ENCODE peak calls at places on chromosome 13, in four cellular contexts. One of them, this sample, is unnamed.

GRCh38 chr13:38530492-38530891 is 156.4 kb upstream of the FREM2 start:
- DNase-seq in mucosa of descending colon: no peak
- DNase-seq in HFF-Myc: peak; percentile 2
- DNase-seq in A549: no peak
- DNase-seq in this sample: no peak

GRCh38 chr13:99323488-99323887 is 16.3 kb upstream of the GPR183 start:
- DNase-seq in HFF-Myc: no peak
- DNase-seq in A549: no peak
- DNase-seq in mucosa of descending colon: no peak
- DNase-seq in this sample: no peak

GRCh38 chr13:57123660-57124059 is 17.1 kb upstream of the PRR20A start:
- DNase-seq in A549: no peak
- DNase-seq in HFF-Myc: no peak
- DNase-seq in mucosa of descending colon: no peak
- DNase-seq in this sample: no peak

GRCh38 chr13:102399791-102400618 is 1.8 kb downstream of the FGF14 start:
- DNase-seq in mucosa of descending colon: peak; percentile 43
- DNase-seq in A549: no peak
- DNase-seq in HFF-Myc: no peak
- DNase-seq in this sample: peak; percentile 33

GRCh38 chr13:110301083-110301482 is 5.9 kb downstream of the COL4A1 start:
- DNase-seq in A549: no peak
- DNase-seq in HFF-Myc: no peak
- DNase-seq in mucosa of descending colon: no peak
- DNase-seq in this sample: no peak

GRCh38 chr13:109369357-109370052 is 416.9 kb downstream of the IRS2 start:
- DNase-seq in A549: no peak
- DNase-seq in mucosa of descending colon: no peak
- DNase-seq in HFF-Myc: no peak
- DNase-seq in this sample: no peak

GRCh38 chr13:32802159-32802558 is 214.1 kb upstream of the KL start:
- DNase-seq in mucosa of descending colon: no peak
- DNase-seq in A549: no peak
- DNase-seq in HFF-Myc: no peak
- DNase-seq in this sample: no peak

GRCh38 chr13:91240341-91240740 is 107.1 kb upstream of the MIR17HG start:
- DNase-seq in mucosa of descending colon: no peak
- DNase-seq in HFF-Myc: no peak
- DNase-seq in A549: no peak
- DNase-seq in this sample: no peak

GRCh38 chr13:42548731-42549554 is 25.0 kb upstream of the TNFSF11 start:
- DNase-seq in HFF-Myc: no peak
- DNase-seq in A549: no peak
- DNase-seq in mucosa of descending colon: peak; percentile 46
- DNase-seq in this sample: no peak

GRCh38 chr13:45683701-45684100 is 18.4 kb upstream of the CBY2 start:
- DNase-seq in A549: no peak
- DNase-seq in HFF-Myc: no peak
- DNase-seq in mucosa of descending colon: no peak
- DNase-seq in this sample: no peak

GRCh38 chr13:43908156-43909126 is 28.7 kb downstream of the LACC1 start:
- DNase-seq in HFF-Myc: peak; percentile 29
- DNase-seq in mucosa of descending colon: no peak
- DNase-seq in A549: peak; percentile 66
- DNase-seq in this sample: no peak

GRCh38 chr13:93558637-93559036 is 332.0 kb downstream of the GPC6 start:
- DNase-seq in mucosa of descending colon: no peak
- DNase-seq in A549: no peak
- DNase-seq in HFF-Myc: no peak
- DNase-seq in this sample: no peak

GRCh38 chr13:43664700-43665191 is 122.0 kb downstream of the ENOX1 start:
- DNase-seq in HFF-Myc: peak; percentile 12
- DNase-seq in mucosa of descending colon: peak; percentile 64
- DNase-seq in A549: peak; percentile 4
- DNase-seq in this sample: no peak

GRCh38 chr13:48153186-48153585 is 58.3 kb upstream of the MED4 start:
- DNase-seq in A549: no peak
- DNase-seq in HFF-Myc: no peak
- DNase-seq in mucosa of descending colon: no peak
- DNase-seq in this sample: no peak

GRCh38 chr13:46684287-46685001 is 112.5 kb downstream of the ESD start:
- DNase-seq in A549: no peak
- DNase-seq in HFF-Myc: no peak
- DNase-seq in mucosa of descending colon: no peak
- DNase-seq in this sample: no peak

GRCh38 chr13:35888327-35888940 is 242.7 kb downstream of the DCLK1 start:
- DNase-seq in mucosa of descending colon: no peak
- DNase-seq in A549: no peak
- DNase-seq in HFF-Myc: no peak
- DNase-seq in this sample: no peak

GRCh38 chr13:51682691-51683090 is 98.4 kb downstream of the WDFY2 start:
- DNase-seq in mucosa of descending colon: no peak
- DNase-seq in HFF-Myc: no peak
- DNase-seq in A549: no peak
- DNase-seq in this sample: no peak

GRCh38 chr13:112933649-112934048 is 35.4 kb upstream of the MCF2L start:
- DNase-seq in HFF-Myc: no peak
- DNase-seq in mucosa of descending colon: no peak
- DNase-seq in A549: no peak
- DNase-seq in this sample: no peak
- TF ChIP-seq CTCF in HFF-Myc: no peak
- TF ChIP-seq CTCF in mucosa of descending colon: no peak
- TF ChIP-seq CTCF in A549: no peak
- TF ChIP-seq CTCF in this sample: no peak

DNA sequence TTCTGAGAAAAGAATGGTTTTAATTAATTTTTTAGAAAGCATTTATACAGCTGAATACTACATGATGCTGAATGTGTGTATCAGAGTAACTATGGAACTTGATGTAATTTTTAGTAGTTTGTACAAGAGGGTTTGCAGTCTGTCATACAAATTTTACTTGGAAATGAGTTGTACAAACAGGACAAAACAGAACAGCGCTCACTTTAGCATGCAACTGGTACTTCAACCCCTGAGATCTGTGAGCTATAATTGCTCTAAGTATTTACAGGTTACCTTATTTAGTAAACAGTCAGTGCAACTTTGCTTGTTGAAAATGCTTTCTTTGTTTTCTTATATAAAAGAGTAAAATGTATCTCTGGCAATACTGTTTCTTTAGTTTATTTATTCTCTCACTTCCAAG is 719 bp downstream of the TNFRSF19 start:
- DNase-seq in HFF-Myc: peak; percentile 47
- DNase-seq in mucosa of descending colon: no peak
- DNase-seq in A549: no peak
- DNase-seq in this sample: no peak
- TF ChIP-seq CTCF in HFF-Myc: no peak
- TF ChIP-seq CTCF in mucosa of descending colon: no peak
- TF ChIP-seq CTCF in A549: no peak
- TF ChIP-seq CTCF in this sample: no peak

DNA sequence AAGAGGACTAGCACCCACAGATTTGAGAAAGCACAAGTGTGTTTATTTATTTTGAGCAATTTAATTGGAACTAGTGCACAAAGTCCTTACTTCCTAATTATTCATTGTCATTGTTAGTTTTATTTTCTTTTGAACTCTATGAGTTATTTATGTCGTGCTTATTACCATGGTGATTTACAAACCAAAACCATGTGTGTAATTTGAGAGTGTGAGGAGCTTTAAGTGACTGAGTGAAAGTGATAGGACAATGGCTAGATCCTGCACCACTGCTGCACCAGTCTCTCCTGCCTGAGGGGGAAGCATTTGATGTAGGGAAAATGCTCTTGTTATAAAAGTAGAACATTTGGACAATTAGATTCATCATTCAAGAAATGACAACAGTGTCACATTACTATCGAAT is 172.3 kb upstream of the KLF12 start:
- DNase-seq in A549: no peak
- DNase-seq in mucosa of descending colon: no peak
- DNase-seq in HFF-Myc: peak; percentile 64
- DNase-seq in this sample: no peak
- TF ChIP-seq CTCF in A549: no peak
- TF ChIP-seq CTCF in mucosa of descending colon: no peak
- TF ChIP-seq CTCF in HFF-Myc: no peak
- TF ChIP-seq CTCF in this sample: no peak

GRCh38 chr13:97751477-97751876 is 202.0 kb upstream of the IPO5 start:
- DNase-seq in mucosa of descending colon: no peak
- DNase-seq in A549: no peak
- DNase-seq in HFF-Myc: no peak
- DNase-seq in this sample: no peak

GRCh38 chr13:97743946-97744345 is 209.5 kb upstream of the IPO5 start:
- DNase-seq in mucosa of descending colon: no peak
- DNase-seq in A549: no peak
- DNase-seq in HFF-Myc: no peak
- DNase-seq in this sample: no peak

GRCh38 chr13:97753269-97753668 is 200.2 kb upstream of the IPO5 start:
- DNase-seq in HFF-Myc: no peak
- DNase-seq in mucosa of descending colon: no peak
- DNase-seq in A549: no peak
- DNase-seq in this sample: no peak

GRCh38 chr13:97753942-97754670 is 199.4 kb upstream of the IPO5 start:
- DNase-seq in HFF-Myc: no peak
- DNase-seq in mucosa of descending colon: no peak
- DNase-seq in A549: no peak
- DNase-seq in this sample: no peak

GRCh38 chr13:97749174-97749573 is 204.3 kb upstream of the IPO5 start:
- DNase-seq in mucosa of descending colon: no peak
- DNase-seq in A549: peak; percentile 50
- DNase-seq in HFF-Myc: peak; percentile 1
- DNase-seq in this sample: no peak
- TF ChIP-seq CTCF in mucosa of descending colon: no peak
- TF ChIP-seq CTCF in A549: no peak
- TF ChIP-seq CTCF in HFF-Myc: peak; percentile 27
- TF ChIP-seq CTCF in this sample: no peak

GRCh38 chr13:36981156-36981743 is 17.9 kb downstream of the ALG5 start:
- DNase-seq in mucosa of descending colon: no peak
- DNase-seq in A549: peak; percentile 45
- DNase-seq in HFF-Myc: no peak
- DNase-seq in this sample: no peak
- TF ChIP-seq CTCF in mucosa of descending colon: no peak
- TF ChIP-seq CTCF in A549: peak; percentile 51
- TF ChIP-seq CTCF in HFF-Myc: no peak
- TF ChIP-seq CTCF in this sample: peak; percentile 25